ENCODE peak calls at places on chromosomes 11 and 22, in nine cellular contexts. Q is NT2/D1; G is PC-3; E is small intestine; A is stomach; F is CD4-positive, CD25-positive, alpha-beta regulatory T cell; B is adrenal gland; L is tibial nerve; I is fibroblast of lung. P is an unnamed sample.

GRCh38 chr11:113457784-113458183 is 17.4 kb downstream of the DRD2 start:
- DNase-seq in B (no peak), I (no peak), A (no peak), F (no peak), G (no peak), E (peak; percentile 39), Q (peak; percentile 28), L (no peak), P (no peak)

GRCh38 chr11:125494987-125495725 is 909 bp downstream of the FEZ1 start:
- DNase-seq in I (peak; percentile 48), B (peak; percentile 21), L (peak; percentile 17), Q (no peak), E (no peak), G (no peak), F (no peak), A (no peak), P (no peak)

GRCh38 chr11:103661991-103662390 is 374.4 kb upstream of the DDI1 start:
- DNase-seq in F (no peak), A (no peak), L (no peak), E (no peak), G (no peak), I (no peak), Q (no peak), B (no peak), P (no peak)

GRCh38 chr22:50014053-50014501 is 1.5 kb upstream of the IL17REL start:
- DNase-seq in G (no peak), I (no peak), L (no peak), E (no peak), B (no peak), F (no peak), Q (no peak), A (no peak), P (no peak)

GRCh38 chr11:88631497-88631896 is 294.0 kb upstream of the CTSC start:
- DNase-seq in A (no peak), F (no peak), Q (peak; percentile 60), E (no peak), L (no peak), G (peak; percentile 52), B (no peak), I (peak; percentile 53), P (no peak)

GRCh38 chr11:33616552-33616951 is 84.1 kb downstream of the C11orf91 start:
- DNase-seq in L (no peak), E (no peak), G (no peak), B (no peak), I (peak; percentile 66), F (no peak), A (no peak), Q (no peak), P (no peak)

GRCh38 chr11:35146074-35146521 is 7.1 kb downstream of the CD44 start:
- DNase-seq in F (peak; percentile 82), G (peak; percentile 54), Q (no peak), B (no peak), L (no peak), I (no peak), A (no peak), E (no peak), P (peak; percentile 63)

GRCh38 chr11:125071831-125072209 is 8.7 kb downstream of the SLC37A2 start:
- DNase-seq in A (no peak), I (no peak), F (no peak), G (no peak), Q (no peak), E (peak; percentile 81), B (peak; percentile 27), L (no peak), P (no peak)

GRCh38 chr11:63745304-63746170 is 23.0 kb downstream of the ZFTA start:
- DNase-seq in L (no peak), Q (no peak), A (no peak), G (peak; percentile 33), I (no peak), F (peak; percentile 13), B (no peak), E (peak; percentile 31), P (no peak)

GRCh38 chr22:42792909-42793847 is 63.9 kb downstream of the ARFGAP3 start:
- DNase-seq in G (no peak), A (peak; percentile 23), I (no peak), L (no peak), Q (no peak), F (no peak), B (peak; percentile 87), E (no peak), P (no peak)

GRCh38 chr11:133240908-133241307 is 291.4 kb downstream of the OPCML start:
- DNase-seq in L (no peak), F (no peak), G (no peak), B (no peak), E (no peak), I (no peak), Q (no peak), A (no peak), P (no peak)

GRCh38 chr22:23767673-23768548 is at the start of gene CHCHD10:
- DNase-seq in G (peak; percentile 76), Q (no peak), E (peak; percentile 85), L (peak; percentile 60), F (peak; percentile 82), I (peak; percentile 53), B (peak; percentile 92), A (peak; percentile 85), P (peak; percentile 62)

GRCh38 chr11:2792376-2793250 is 92.8 kb upstream of the KCNQ1OT1 start:
- DNase-seq in L (peak; percentile 11), F (no peak), Q (no peak), I (no peak), A (peak; percentile 25), G (peak; percentile 35), E (no peak), B (peak; percentile 20), P (no peak)

GRCh38 chr22:20777420-20778177 is 3.7 kb downstream of the SERPIND1 start:
- DNase-seq in A (no peak), L (no peak), F (peak; percentile 12), Q (no peak), B (peak; percentile 40), E (peak; percentile 90), I (peak; percentile 88), G (peak; percentile 94), P (no peak)

DNA sequence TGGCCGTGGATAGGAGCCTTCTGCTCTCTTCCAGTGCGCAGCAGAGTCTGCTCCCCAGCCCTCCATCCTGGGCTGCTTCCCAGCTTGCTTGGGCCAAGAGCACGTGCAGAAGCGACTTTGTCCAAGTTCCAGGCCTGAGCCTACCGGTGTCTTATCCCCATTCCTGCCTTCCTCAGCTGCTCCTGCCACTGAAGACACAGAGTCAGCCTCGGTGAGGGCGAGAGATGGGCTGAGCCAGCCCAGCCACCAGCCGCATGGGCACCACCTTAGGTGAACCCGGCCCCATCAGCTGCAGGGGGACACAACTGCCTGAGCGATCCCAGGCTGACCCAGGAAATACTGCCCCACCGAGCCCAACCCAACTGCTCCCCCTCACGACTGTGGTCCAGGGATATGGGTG is 847.8 kb downstream of the TBC1D22A start:
- DNase-seq in E (no peak), F (no peak), I (no peak), Q (no peak), A (no peak), L (no peak), G (no peak), B (no peak), P (no peak)
- H3K9me3 ChIP-seq in E (no peaks in the 10 kb centered on the region), F (no peaks in the 10 kb centered on the region), I (no peaks in the 10 kb centered on the region), Q (no peaks in the 10 kb centered on the region), A (peaks cover 3% of the 10 kb centered on the region), L (peaks cover 15% of the 10 kb centered on the region), G (no peaks in the 10 kb centered on the region), B (no peaks in the 10 kb centered on the region), P (no peaks in the 10 kb centered on the region)

GRCh38 chr11:75350122-75350742 is 1.2 kb downstream of the ARRB1 start:
- DNase-seq in B (no peak), G (no peak), L (no peak), I (no peak), A (no peak), E (no peak), F (no peak), Q (no peak), P (no peak)

GRCh38 chr11:75350743-75351540 is 519 bp downstream of the ARRB1 start:
- DNase-seq in Q (no peak), E (peak; percentile 59), I (peak; percentile 49), B (peak; percentile 61), F (peak; percentile 66), G (peak; percentile 33), A (peak; percentile 65), L (peak; percentile 28), P (peak; percentile 19)

GRCh38 chr11:75351541-75352416 is at the start of gene ARRB1:
- DNase-seq in I (peak; percentile 61), Q (peak; percentile 58), L (peak; percentile 30), A (peak; percentile 82), F (peak; percentile 84), G (peak; percentile 48), B (peak; percentile 64), E (peak; percentile 79), P (peak; percentile 57)

GRCh38 chr11:75355051-75355450 is 3.6 kb upstream of the ARRB1 start:
- DNase-seq in E (no peak), L (no peak), F (no peak), B (no peak), Q (no peak), I (no peak), A (no peak), G (peak; percentile 24), P (no peak)

GRCh38 chr11:75352417-75353206 is 1.2 kb upstream of the ARRB1 start:
- DNase-seq in F (no peak), A (peak; percentile 67), Q (no peak), I (no peak), L (no peak), E (no peak), B (no peak), G (no peak), P (no peak)
- H3K4me1 ChIP-seq in F (peaks cover 32% of the 10 kb centered on the region), A (peaks cover 41% of the 10 kb centered on the region), Q (peaks cover 16% of the 10 kb centered on the region), I (peaks cover 13% of the 10 kb centered on the region), L (peaks cover 25% of the 10 kb centered on the region), E (peaks cover 2% of the 10 kb centered on the region), B (peaks cover 36% of the 10 kb centered on the region), G (peaks cover 19% of the 10 kb centered on the region), P (peaks cover 25% of the 10 kb centered on the region)

GRCh38 chr11:30431127-30431814 is 108.4 kb downstream of the ARL14EP start:
- DNase-seq in L (no peak), A (no peak), Q (no peak), I (no peak), F (no peak), E (no peak), G (no peak), B (no peak), P (no peak)
- H3K4me3 ChIP-seq in L (no peak overlapping the region), A (no peak overlapping the region), Q (no peak overlapping the region), I (no peak overlapping the region), F (no peak overlapping the region), E (no peak overlapping the region), G (no peak overlapping the region), B (no peak overlapping the region), P (no peak overlapping the region)

GRCh38 chr22:48547971-48548370 is 1279.7 kb downstream of the BRD1 start:
- DNase-seq in F (no peak), G (no peak), L (no peak), B (no peak), Q (no peak), A (no peak), E (no peak), I (no peak), P (no peak)
- H3K9me3 ChIP-seq in F (no peaks in the 10 kb centered on the region), G (no peaks in the 10 kb centered on the region), L (no peaks in the 10 kb centered on the region), B (no peaks in the 10 kb centered on the region), Q (no peaks in the 10 kb centered on the region), A (no peaks in the 10 kb centered on the region), E (no peaks in the 10 kb centered on the region), I (no peaks in the 10 kb centered on the region), P (no peaks in the 10 kb centered on the region)

GRCh38 chr11:119101367-119101758 is 290 bp downstream of the DPAGT1 start:
- DNase-seq in Q (no peak), F (no peak), L (no peak), E (no peak), G (no peak), A (no peak), I (no peak), B (no peak), P (no peak)
- H3K4me1 ChIP-seq in Q (peaks cover 10% of the 10 kb centered on the region), F (peaks cover 29% of the 10 kb centered on the region), L (peaks cover 24% of the 10 kb centered on the region), E (peaks cover 11% of the 10 kb centered on the region), G (peaks cover 18% of the 10 kb centered on the region), A (peaks cover 21% of the 10 kb centered on the region), I (peaks cover 10% of the 10 kb centered on the region), B (peaks cover 28% of the 10 kb centered on the region), P (peaks cover 17% of the 10 kb centered on the region)

GRCh38 chr22:38081941-38082828 is 1.8 kb downstream of the SLC16A8 start:
- DNase-seq in L (no peak), F (no peak), E (no peak), A (no peak), G (no peak), Q (no peak), I (no peak), B (no peak), P (no peak)
- H3K4me3 ChIP-seq in L (no peak overlapping the region), F (no peak overlapping the region), E (no peak overlapping the region), A (peak overlapping the region; percentile 29), G (no peak overlapping the region), Q (no peak overlapping the region), I (no peak overlapping the region), B (no peak overlapping the region), P (no peak overlapping the region)

P was measured in effector memory CD4-positive, alpha-beta T cell.